ENCODE peak calls at places on chromosome 1, in ten cellular contexts. L is left lung, X is HFF-Myc, Y is thoracic aorta, U is neural progenitor cell, Z is astrocyte of the cerebellum, S is fibroblast of pulmonary artery, W is lower lobe of right lung, J is upper lobe of right lung, R is IMR-90. N is an unnamed sample.
A peak's percentile ranks its signal among the peaks of the same experiment; 100 is the strongest.

GRCh38 chr1:59452026-59452425 is 155.1 kb downstream of the FGGY start:
- DNase-seq in L (no peak), X (no peak), Y (no peak), U (no peak), Z (no peak), S (no peak), W (no peak), J (no peak), R (no peak), N (no peak)

GRCh38 chr1:35894183-35894582 is 11.2 kb downstream of the AGO1 start:
- DNase-seq in L (no peak), X (no peak), Y (no peak), U (no peak), Z (no peak), S (peak; percentile 66), W (peak; percentile 55), J (no peak), R (peak; percentile 52), N (no peak)

GRCh38 chr1:173638043-173639021 is 3.2 kb downstream of the TEX50 start:
- DNase-seq in L (no peak), X (no peak), Y (no peak), U (no peak), Z (no peak), S (no peak), W (no peak), J (no peak), R (no peak), N (no peak)

GRCh38 chr1:45008516-45008915 is 2.6 kb downstream of the HECTD3 start:
- DNase-seq in L (no peak), X (no peak), Y (no peak), U (no peak), Z (no peak), S (no peak), W (no peak), J (peak; percentile 50), R (no peak), N (no peak)

GRCh38 chr1:113891631-113892220 is 4.3 kb upstream of the BCL2L15 start:
- DNase-seq in L (no peak), X (no peak), Y (no peak), U (no peak), Z (no peak), S (no peak), W (no peak), J (no peak), R (no peak), N (no peak)

GRCh38 chr1:201140941-201141260 is 13.4 kb downstream of the TMEM9 start:
- DNase-seq in L (no peak), X (no peak), Y (no peak), U (no peak), Z (no peak), S (no peak), W (no peak), J (no peak), R (no peak), N (no peak)

GRCh38 chr1:99818063-99818699 is 32.0 kb upstream of the AGL start:
- DNase-seq in L (no peak), X (no peak), Y (no peak), U (no peak), Z (no peak), S (peak; percentile 21), W (no peak), J (no peak), R (no peak), N (peak; percentile 33)

GRCh38 chr1:204814146-204814884 is 56.3 kb upstream of the NFASC start:
- DNase-seq in L (no peak), X (no peak), Y (no peak), U (no peak), Z (no peak), S (no peak), W (no peak), J (no peak), R (no peak), N (no peak)

GRCh38 chr1:101178341-101178687 is 58.5 kb upstream of the S1PR1 start:
- DNase-seq in L (no peak), X (no peak), Y (no peak), U (no peak), Z (no peak), S (no peak), W (no peak), J (no peak), R (no peak), N (no peak)

GRCh38 chr1:155254714-155255242 is 505 bp downstream of the ENTREP3 start:
- DNase-seq in L (peak; percentile 84), X (no peak), Y (no peak), U (peak; percentile 45), Z (no peak), S (no peak), W (no peak), J (peak; percentile 68), R (no peak), N (no peak)
- H3K4me3 ChIP-seq in L (peak overlapping the region; percentile 76), X (peak overlapping the region; percentile 82), Y (peak overlapping the region; percentile 77), U (peak overlapping the region; percentile 84), Z (peak overlapping the region; percentile 57), S (peak overlapping the region; percentile 78), W (peak overlapping the region; percentile 82), J (peak overlapping the region; percentile 86), R (peak overlapping the region; percentile 71), N (peak overlapping the region; percentile 62)

GRCh38 chr1:169697769-169698168 is 13.7 kb downstream of the SELL start:
- DNase-seq in L (no peak), X (no peak), Y (no peak), U (no peak), Z (no peak), S (no peak), W (no peak), J (no peak), R (no peak), N (no peak)

GRCh38 chr1:169690489-169690888 is 20.9 kb downstream of the SELL start:
- DNase-seq in L (no peak), X (no peak), Y (no peak), U (no peak), Z (no peak), S (no peak), W (no peak), J (no peak), R (no peak), N (no peak)

GRCh38 chr1:169692766-169693460 is 18.5 kb downstream of the SELL start:
- DNase-seq in L (no peak), X (no peak), Y (no peak), U (no peak), Z (no peak), S (no peak), W (no peak), J (no peak), R (no peak), N (no peak)

GRCh38 chr1:169696273-169697100 is 14.9 kb downstream of the SELL start:
- DNase-seq in L (no peak), X (no peak), Y (no peak), U (no peak), Z (no peak), S (peak; percentile 19), W (no peak), J (no peak), R (no peak), N (no peak)

DNA sequence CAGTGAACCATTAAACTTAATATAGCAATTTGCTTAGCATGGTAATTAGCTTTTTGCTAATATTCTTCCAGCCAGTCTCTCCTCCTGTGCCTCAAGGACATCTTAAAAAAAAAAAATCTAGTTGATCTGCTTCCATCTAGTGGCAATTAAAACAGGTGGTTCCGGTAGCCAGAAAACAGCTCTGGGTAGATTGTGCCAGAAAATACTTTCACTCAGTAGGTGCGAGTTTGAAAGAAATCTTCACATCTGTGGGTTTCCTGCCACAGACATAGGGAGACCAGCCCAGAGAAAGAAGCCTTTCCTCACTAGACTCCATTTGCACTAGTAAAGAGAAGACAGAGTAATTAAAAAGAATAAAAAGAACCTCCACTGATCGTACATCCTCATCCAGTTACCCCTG is 17.1 kb downstream of the SELL start:
- DNase-seq in L (no peak), X (no peak), Y (no peak), U (no peak), Z (no peak), S (no peak), W (no peak), J (no peak), R (no peak), N (no peak)
- TF ChIP-seq CTCF in L (no peak), X (no peak), Y (no peak), U (peak; percentile 5), Z (no peak), S (no peak), W (no peak), J (no peak), R (no peak), N (no peak)

GRCh38 chr1:231417503-231417902 is 4.6 kb downstream of the EGLN1 start:
- DNase-seq in L (no peak), X (no peak), Y (no peak), U (no peak), Z (no peak), S (no peak), W (no peak), J (no peak), R (no peak), N (no peak)
- H3K4me3 ChIP-seq in L (no peak overlapping the region), X (peak overlapping the region; percentile 88), Y (peak overlapping the region; percentile 87), U (no peak overlapping the region), Z (peak overlapping the region; percentile 9), S (peak overlapping the region; percentile 67), W (peak overlapping the region; percentile 80), J (peak overlapping the region; percentile 9), R (peak overlapping the region; percentile 27), N (no peak overlapping the region)

GRCh38 chr1:95002167-95002566 is 70.6 kb downstream of the ALG14 start:
- DNase-seq in L (no peak), X (no peak), Y (no peak), U (no peak), Z (no peak), S (no peak), W (no peak), J (no peak), R (no peak), N (no peak)

GRCh38 chr1:94999456-95000131 is 72.7 kb upstream of the CNN3 start:
- DNase-seq in L (no peak), X (no peak), Y (no peak), U (no peak), Z (no peak), S (no peak), W (no peak), J (no peak), R (no peak), N (no peak)

GRCh38 chr1:94998748-94999147 is 71.8 kb upstream of the CNN3 start:
- DNase-seq in L (no peak), X (no peak), Y (no peak), U (no peak), Z (no peak), S (no peak), W (no peak), J (no peak), R (no peak), N (no peak)

GRCh38 chr1:94994805-94995204 is 67.9 kb upstream of the CNN3 start:
- DNase-seq in L (no peak), X (no peak), Y (no peak), U (no peak), Z (no peak), S (no peak), W (no peak), J (no peak), R (no peak), N (no peak)

GRCh38 chr1:94998128-94998527 is 71.2 kb upstream of the CNN3 start:
- DNase-seq in L (no peak), X (no peak), Y (no peak), U (peak; percentile 59), Z (no peak), S (no peak), W (no peak), J (no peak), R (no peak), N (no peak)
- TF ChIP-seq CTCF in L (no peak), X (no peak), Y (no peak), U (no peak), Z (no peak), S (no peak), W (no peak), J (no peak), R (no peak), N (no peak)